ENCODE peak calls at places on chromosomes 1 and 21, in eight cellular contexts. Q is lung, N is body of pancreas, T is epithelial cell of esophagus, M is HCT116, E is tibial nerve, U is PC-3, X is cardiac muscle cell. F is an unnamed sample.

GRCh38 chr1:57312869-57313268 is 111.0 kb downstream of the DAB1 start:
- DNase-seq in N (no peak), Q (no peak), E (no peak), T (no peak), M (no peak), X (no peak), U (no peak), F (no peak)

GRCh38 chr1:235999259-235999925 is 65.5 kb downstream of the NID1 start:
- DNase-seq in U (peak; percentile 87), N (no peak), E (no peak), T (peak; percentile 90), M (peak; percentile 31), Q (no peak), X (peak; percentile 89), F (no peak)

GRCh38 chr21:46550511-46550941 is 54.4 kb downstream of the S100B start:
- DNase-seq in N (no peak), E (no peak), X (no peak), Q (peak; percentile 27), T (no peak), M (no peak), U (no peak), F (no peak)

GRCh38 chr1:85398391-85399064 is 66.4 kb downstream of the DDAH1 start:
- DNase-seq in U (peak; percentile 72), T (peak; percentile 66), M (no peak), Q (no peak), X (peak; percentile 77), E (no peak), N (no peak), F (no peak)

GRCh38 chr1:244311784-244312532 is 139.8 kb downstream of the ADSS2 start:
- DNase-seq in T (no peak), U (no peak), N (no peak), Q (peak; percentile 30), X (no peak), E (no peak), M (no peak), F (no peak)

GRCh38 chr1:173603056-173603591 is at the start of gene SLC9C2:
- DNase-seq in T (no peak), E (peak; percentile 21), X (peak; percentile 94), U (no peak), N (peak; percentile 60), M (no peak), Q (peak; percentile 44), F (peak; percentile 82)

GRCh38 chr1:145805057-145805456 is 18.8 kb downstream of the RNF115 start:
- DNase-seq in M (no peak), U (no peak), Q (no peak), T (peak; percentile 31), E (no peak), X (no peak), N (no peak), F (no peak)

GRCh38 chr21:44434936-44435635 is 20.2 kb upstream of the LRRC3 start:
- DNase-seq in E (no peak), Q (no peak), T (no peak), X (no peak), M (no peak), N (no peak), U (no peak), F (peak; percentile 11)

GRCh38 chr1:10228528-10228927 is 18.2 kb downstream of the KIF1B start:
- DNase-seq in E (no peak), T (no peak), M (no peak), N (no peak), Q (no peak), X (peak; percentile 19), U (no peak), F (no peak)

GRCh38 chr1:9069324-9070100 is at the start of gene SLC2A5:
- DNase-seq in U (no peak), N (no peak), T (peak; percentile 26), E (peak; percentile 14), M (no peak), X (peak; percentile 46), Q (no peak), F (peak; percentile 24)
- H3K4me3 ChIP-seq in U (no peak within 1 kb of the TSS), N (no peak within 1 kb of the TSS), T (no peak within 1 kb of the TSS), E (peak within 1 kb of the TSS; percentile 30), M (no peak within 1 kb of the TSS), X (no peak within 1 kb of the TSS), Q (no peak within 1 kb of the TSS), F (no peak within 1 kb of the TSS)

DNA sequence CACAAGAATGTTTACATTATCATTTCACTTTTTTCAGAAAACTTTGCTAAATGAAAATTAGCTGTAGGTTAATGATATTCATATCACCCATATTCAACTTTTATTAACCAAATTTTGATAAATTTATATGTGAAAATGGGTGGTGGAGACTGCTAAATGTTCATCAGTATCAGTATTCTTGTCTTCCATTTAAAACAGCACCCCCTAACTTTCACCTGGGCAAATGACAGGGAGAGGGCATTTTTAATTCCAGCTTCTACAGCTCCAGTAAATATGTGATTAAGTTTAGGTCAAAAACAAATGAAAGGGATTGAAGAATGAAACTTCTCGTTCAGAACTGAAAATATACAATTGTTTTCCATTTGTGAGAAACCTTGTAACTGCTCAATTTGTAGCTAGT is 722.2 kb downstream of the KCNT2 start:
- DNase-seq in M (peak; percentile 3), N (no peak), E (no peak), X (no peak), T (peak; percentile 10), Q (no peak), U (no peak), F (no peak)
- TF ChIP-seq CTCF in M (peak; percentile 5), N (no peak), E (no peak), X (no peak), T (peak; percentile 28), Q (no peak), U (peak; percentile 51), F (no peak)

GRCh38 chr21:29258626-29259335 is 39.9 kb upstream of the BACH1 start:
- DNase-seq in Q (no peak), X (peak; percentile 80), N (no peak), U (peak; percentile 89), T (peak; percentile 95), M (no peak), E (no peak), F (no peak)
- H3K4me3 ChIP-seq in Q (no peak overlapping the region), X (no peak overlapping the region), N (no peak overlapping the region), U (peak overlapping the region; percentile 34), T (no peak overlapping the region), M (no peak overlapping the region), E (no peak overlapping the region), F (no peak overlapping the region)

DNA sequence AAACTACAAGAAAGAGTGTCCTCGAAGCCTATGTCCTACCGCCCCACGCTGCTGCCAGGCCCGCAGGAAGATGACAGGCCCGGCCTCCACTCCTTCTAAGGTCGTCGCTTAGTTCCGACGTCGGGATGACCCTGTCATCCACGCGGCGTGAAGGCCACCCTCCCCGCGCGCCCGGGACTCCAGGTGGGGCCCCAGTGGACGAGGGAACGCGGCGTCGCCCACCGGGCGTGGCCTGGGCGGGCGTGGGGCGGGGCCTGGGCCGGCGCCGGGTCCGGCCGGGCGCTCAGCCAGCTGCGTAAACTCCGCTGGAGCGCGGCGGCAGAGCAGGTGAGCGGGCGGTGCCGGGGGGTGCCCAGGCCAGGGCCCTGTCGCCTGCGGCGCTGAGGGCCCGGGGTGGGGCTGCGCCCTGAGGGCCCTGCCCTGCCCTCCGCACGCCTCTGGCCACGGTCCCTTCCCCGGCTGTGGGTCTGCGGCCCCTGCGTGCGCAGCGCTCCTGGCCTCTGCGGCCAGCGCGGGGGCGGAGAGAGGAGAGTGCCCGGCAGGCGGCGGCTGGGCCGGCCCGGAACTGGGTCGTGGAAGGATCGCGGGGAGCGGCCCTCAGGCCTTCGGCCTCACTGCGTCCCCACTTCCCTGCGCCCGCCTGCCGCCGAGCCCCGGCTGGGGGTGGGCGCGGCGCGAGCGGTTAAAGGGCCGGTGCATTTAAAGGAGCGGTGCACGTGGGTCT is at the start of gene PSEN2:
- DNase-seq in N (peak; percentile 86), X (peak; percentile 63), E (no peak), Q (peak; percentile 71), M (peak; percentile 26), U (peak; percentile 92), T (peak; percentile 46), F (peak; percentile 86)
- TF ChIP-seq CTCF in N (no peak), X (peak; percentile 19), E (peak; percentile 67), Q (no peak), M (no peak), U (peak; percentile 33), T (no peak), F (no peak)

GRCh38 chr21:40768056-40768455 is 78.9 kb downstream of the DSCAM start:
- DNase-seq in T (no peak), X (no peak), E (no peak), N (no peak), M (no peak), U (no peak), Q (no peak), F (no peak)

GRCh38 chr21:40769231-40769630 is 77.7 kb downstream of the DSCAM start:
- DNase-seq in M (no peak), N (no peak), T (no peak), U (no peak), Q (no peak), X (no peak), E (no peak), F (no peak)

GRCh38 chr21:40765771-40766170 is 81.2 kb downstream of the DSCAM start:
- DNase-seq in Q (no peak), U (no peak), T (no peak), N (no peak), E (no peak), X (no peak), M (no peak), F (no peak)

GRCh38 chr21:40770435-40771055 is 76.4 kb downstream of the DSCAM start:
- DNase-seq in T (no peak), X (no peak), E (no peak), N (no peak), M (no peak), U (no peak), Q (no peak), F (no peak)
- H3K4me3 ChIP-seq in T (no peak overlapping the region), X (no peak overlapping the region), E (no peak overlapping the region), N (no peak overlapping the region), M (no peak overlapping the region), U (no peak overlapping the region), Q (no peak overlapping the region), F (no peak overlapping the region)

GRCh38 chr1:33456302-33456886 is 16.1 kb upstream of the ZSCAN20 start:
- DNase-seq in Q (no peak), X (no peak), T (no peak), N (no peak), U (no peak), M (no peak), E (no peak), F (peak; percentile 37)
- TF ChIP-seq CTCF in Q (no peak), X (no peak), T (no peak), N (no peak), U (no peak), M (no peak), E (no peak), F (no peak)

DNA sequence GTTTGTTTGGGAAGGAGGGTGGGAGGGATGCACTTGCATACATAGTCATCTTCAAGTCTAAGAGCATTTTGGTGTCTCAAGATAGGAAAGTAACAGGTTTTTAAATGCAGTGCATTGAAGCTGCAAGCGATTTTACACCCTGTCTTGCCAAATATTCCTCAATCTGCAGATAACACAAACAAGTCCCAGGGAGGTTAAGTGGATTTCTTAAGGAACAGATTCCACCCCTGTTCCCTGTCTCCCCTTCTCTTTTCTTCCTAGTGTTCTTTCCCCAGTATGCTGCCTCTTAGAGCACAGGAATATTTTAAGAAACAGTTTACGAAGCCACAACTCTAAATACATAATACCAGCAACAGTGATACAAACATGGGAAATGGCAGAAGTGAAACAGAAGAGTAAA is 389.9 kb downstream of the PLPP3 start:
- DNase-seq in M (no peak), T (no peak), E (no peak), X (no peak), N (no peak), Q (no peak), U (no peak), F (no peak)
- H3K4me3 ChIP-seq in M (no peak overlapping the region), T (no peak overlapping the region), E (no peak overlapping the region), X (no peak overlapping the region), N (no peak overlapping the region), Q (no peak overlapping the region), U (no peak overlapping the region), F (no peak overlapping the region)

F was measured in adrenal gland.